ENCODE peak calls at places on chromosomes 13 and 19, in six cellular contexts. C is substantia nigra, M is SW480, X is germinal center, P is A172, A is mesenteric fat pad. U is an unnamed sample.

GRCh38 chr19:16370671-16371391 is 46.2 kb downstream of the KLF2 start:
- DNase-seq in C (no peak), M (no peak), X (no peak), P (no peak), A (no peak), U (no peak)

GRCh38 chr19:15885167-15885566 is 12.7 kb downstream of the CYP4F2 start:
- DNase-seq in C (no peak), M (no peak), X (no peak), P (no peak), A (peak; percentile 60), U (no peak)

GRCh38 chr19:51078104-51078503 is 4.6 kb downstream of the KLK14 start:
- DNase-seq in C (no peak), M (no peak), X (no peak), P (no peak), A (no peak), U (no peak)

GRCh38 chr13:49292742-49293498 is 45.2 kb downstream of the CDADC1 start:
- DNase-seq in C (peak; percentile 74), M (peak; percentile 23), X (no peak), P (no peak), A (no peak), U (no peak)

GRCh38 chr13:83895994-83896580 is 13.8 kb upstream of the SLITRK1 start:
- DNase-seq in C (no peak), M (no peak), X (no peak), P (peak; percentile 81), A (no peak), U (no peak)

GRCh38 chr19:4066176-4066606 is 508 bp downstream of the ZBTB7A start:
- DNase-seq in C (no peak), M (no peak), X (no peak), P (no peak), A (no peak), U (no peak)

GRCh38 chr13:33642374-33643065 is 175.4 kb upstream of the RFC3 start:
- DNase-seq in C (no peak), M (no peak), X (no peak), P (no peak), A (no peak), U (no peak)

GRCh38 chr13:76921516-76921915 is 26.8 kb upstream of the ACOD1 start:
- DNase-seq in C (no peak), M (no peak), X (no peak), P (no peak), A (no peak), U (no peak)

GRCh38 chr13:23445794-23446193 is 12.3 kb upstream of the SACS start:
- DNase-seq in C (no peak), M (peak; percentile 53), X (no peak), P (no peak), A (no peak), U (no peak)

GRCh38 chr13:93861818-93862217 is 617.7 kb downstream of the DCT start:
- DNase-seq in C (no peak), M (no peak), X (no peak), P (peak; percentile 76), A (no peak), U (no peak)

GRCh38 chr13:40170982-40171381 is 495.5 kb downstream of the FOXO1 start:
- DNase-seq in C (no peak), M (no peak), X (no peak), P (no peak), A (no peak), U (no peak)

GRCh38 chr13:73835138-73835721 is 299.0 kb downstream of the KLF12 start:
- DNase-seq in C (no peak), M (peak; percentile 51), X (peak; percentile 60), P (peak; percentile 42), A (no peak), U (peak; percentile 51)

GRCh38 chr13:110699148-110700145 is 6.5 kb downstream of the CARS2 start:
- DNase-seq in C (no peak), M (no peak), X (no peak), P (no peak), A (no peak), U (no peak)

GRCh38 chr19:42255766-42256750 is 1.1 kb upstream of the ERF start:
- DNase-seq in C (peak; percentile 54), M (peak; percentile 65), X (no peak), P (peak; percentile 56), A (no peak), U (peak; percentile 7)

GRCh38 chr19:42281175-42282035 is 12.4 kb downstream of the CIC start:
- DNase-seq in C (peak; percentile 73), M (peak; percentile 74), X (peak; percentile 56), P (peak; percentile 74), A (peak; percentile 92), U (no peak)

U was measured in LoVo.